ENCODE peak calls at places on chromosomes 1 and 21, in four cellular contexts. L is Calu3, M is Panc1, C is type B pancreatic cell. N is an unnamed sample.

GRCh38 chr1:57826535-57826934 is 402.7 kb upstream of the DAB1 start:
- DNase-seq in L (no peak), M (no peak), C (no peak), N (no peak)

GRCh38 chr1:22676916-22677601 is 24.0 kb downstream of the C1QB start:
- DNase-seq in L (no peak), M (no peak), C (no peak), N (no peak)

GRCh38 chr1:58585166-58585565 is 8.1 kb upstream of the TACSTD2 start:
- DNase-seq in L (no peak), M (no peak), C (no peak), N (no peak)

GRCh38 chr1:205447457-205448415 is 8.1 kb downstream of the BLACAT1 start:
- DNase-seq in L (peak), M (no peak), C (no peak), N (no peak)

GRCh38 chr1:220370041-220370700 is 97.9 kb upstream of the RAB3GAP2 start:
- DNase-seq in L (peak), M (no peak), C (no peak), N (no peak)

GRCh38 chr1:178294654-178295053 is 200.8 kb downstream of the RASAL2 start:
- DNase-seq in L (no peak), M (no peak), C (no peak), N (no peak)

GRCh38 chr1:237921290-237921689 is 30.6 kb upstream of the ZP4 start:
- DNase-seq in L (no peak), M (no peak), C (no peak), N (no peak)

GRCh38 chr1:151519667-151520066 is 8.5 kb downstream of the CGN start:
- DNase-seq in L (no peak), M (no peak), C (no peak), N (no peak)

GRCh38 chr21:38486221-38486620 is 12.1 kb downstream of the ERG start:
- DNase-seq in L (no peak), M (no peak), C (no peak), N (no peak)

GRCh38 chr21:44279621-44280260 is 5.9 kb upstream of the AIRE start:
- DNase-seq in L (no peak), M (no peak), C (no peak), N (no peak)

GRCh38 chr1:248288385-248288784 is 10.6 kb upstream of the OR2T33 start:
- DNase-seq in L (no peak), M (no peak), C (no peak), N (no peak)

GRCh38 chr21:14913576-14914146 is 151.1 kb downstream of the NRIP1 start:
- DNase-seq in L (no peak), M (no peak), C (no peak), N (no peak)

GRCh38 chr1:215744419-215744818 is 177.3 kb downstream of the KCTD3 start:
- DNase-seq in L (no peak), M (no peak), C (no peak), N (no peak)

GRCh38 chr21:17667256-17667655 is 54.6 kb upstream of the BTG3 start:
- DNase-seq in L (no peak), M (no peak), C (no peak), N (no peak)

GRCh38 chr1:234943801-234944402 is 184.7 kb downstream of the TOMM20 start:
- DNase-seq in L (no peak), M (no peak), C (no peak), N (no peak)

GRCh38 chr21:43847301-43847700 is 17.7 kb upstream of the AGPAT3 start:
- DNase-seq in L (no peak), M (no peak), C (no peak), N (no peak)

GRCh38 chr1:59316497-59317128 is 19.7 kb downstream of the FGGY start:
- DNase-seq in L (no peak), M (no peak), C (no peak), N (no peak)

GRCh38 chr1:206782448-206782847 is 10.2 kb upstream of the IL10 start:
- DNase-seq in L (no peak), M (no peak), C (no peak), N (no peak)

GRCh38 chr1:168972887-168973286 is 133.6 kb upstream of the ATP1B1 start:
- DNase-seq in L (no peak), M (no peak), C (no peak), N (no peak)

GRCh38 chr1:200888349-200888838 is 6.3 kb upstream of the INAVA start:
- DNase-seq in L (peak), M (no peak), C (no peak), N (peak)

GRCh38 chr1:215022723-215023122 is 59.8 kb upstream of the KCNK2 start:
- DNase-seq in L (no peak), M (no peak), C (no peak), N (no peak)

GRCh38 chr1:48859429-48859828 is 82.7 kb upstream of the BEND5 start:
- DNase-seq in L (no peak), M (no peak), C (no peak), N (no peak)

GRCh38 chr21:37365657-37366487 is 701 bp upstream of the DYRK1A start:
- DNase-seq in L (peak), M (no peak), C (peak), N (peak)

GRCh38 chr1:153842006-153842471 is 66.8 kb downstream of the SLC27A3 start:
- DNase-seq in L (no peak), M (no peak), C (no peak), N (no peak)

GRCh38 chr1:28235746-28236655 is at the start of gene ATP5IF1:
- DNase-seq in L (peak), M (peak), C (peak), N (peak)

GRCh38 chr1:70397013-70397412 is 14.1 kb upstream of the CTH start:
- DNase-seq in L (no peak), M (no peak), C (no peak), N (no peak)

GRCh38 chr1:99004270-99005141 is at the start of gene PLPPR5:
- DNase-seq in L (peak), M (no peak), C (peak), N (peak)

GRCh38 chr21:34700605-34701004 is 31.8 kb downstream of the CLIC6 start:
- DNase-seq in L (no peak), M (no peak), C (no peak), N (no peak)

GRCh38 chr21:45202889-45203288 is 84.8 kb downstream of the POFUT2 start:
- DNase-seq in L (no peak), M (no peak), C (no peak), N (no peak)

GRCh38 chr1:60589916-60590315 is 492.4 kb upstream of the NFIA start:
- DNase-seq in L (no peak), M (no peak), C (no peak), N (no peak)

GRCh38 chr1:32393136-32393535 is 1.1 kb downstream of the BSDC1 start:
- DNase-seq in L (no peak), M (no peak), C (no peak), N (no peak)

GRCh38 chr1:198935371-198935921 is 296.6 kb downstream of the PTPRC start:
- DNase-seq in L (peak), M (peak), C (peak), N (peak)

GRCh38 chr1:185483647-185484450 is 166.8 kb upstream of the IVNS1ABP start:
- DNase-seq in L (no peak), M (no peak), C (no peak), N (no peak)

GRCh38 chr1:162023547-162024501 is at the start of gene OLFML2B:
- DNase-seq in L (peak), M (peak), C (peak), N (peak)
- TF ChIP-seq CTCF in L (no peak), M (peak), C (peak), N (no peak)

GRCh38 chr1:103949714-103950113 is 200.0 kb downstream of the AMY1C start:
- DNase-seq in L (no peak), M (no peak), C (no peak), N (no peak)

GRCh38 chr1:103953386-103953785 is 203.7 kb downstream of the AMY1C start:
- DNase-seq in L (no peak), M (no peak), C (no peak), N (no peak)

GRCh38 chr1:103945774-103946173 is 196.1 kb downstream of the AMY1C start:
- DNase-seq in L (no peak), M (no peak), C (no peak), N (no peak)

DNA sequence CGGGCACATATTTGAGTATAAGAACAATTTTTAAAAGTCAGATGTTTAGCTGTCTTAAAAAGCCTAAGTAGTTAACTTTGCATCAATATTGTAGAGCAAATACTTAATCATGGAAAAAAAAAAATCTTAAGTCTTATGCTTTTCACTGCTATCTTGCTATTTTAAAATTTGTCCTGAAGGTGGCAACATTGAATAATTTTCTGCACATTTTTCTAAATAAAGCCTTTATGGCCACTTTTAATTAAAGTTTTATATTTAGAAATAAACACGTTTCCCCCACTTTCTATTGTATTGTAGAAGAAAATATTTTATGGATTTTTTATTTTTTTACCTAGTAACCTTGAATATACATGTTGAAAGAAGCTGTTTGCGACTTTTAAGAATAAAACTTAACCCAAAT is 198.8 kb downstream of the AMY1C start:
- DNase-seq in L (no peak), M (no peak), C (no peak), N (no peak)
- TF ChIP-seq CTCF in L (no peak), M (peak), C (peak), N (no peak)

GRCh38 chr1:3241673-3242407 is 172.8 kb downstream of the PRDM16 start:
- DNase-seq in L (no peak), M (no peak), C (no peak), N (no peak)
- TF ChIP-seq CTCF in L (no peak), M (no peak), C (no peak), N (no peak)

DNA sequence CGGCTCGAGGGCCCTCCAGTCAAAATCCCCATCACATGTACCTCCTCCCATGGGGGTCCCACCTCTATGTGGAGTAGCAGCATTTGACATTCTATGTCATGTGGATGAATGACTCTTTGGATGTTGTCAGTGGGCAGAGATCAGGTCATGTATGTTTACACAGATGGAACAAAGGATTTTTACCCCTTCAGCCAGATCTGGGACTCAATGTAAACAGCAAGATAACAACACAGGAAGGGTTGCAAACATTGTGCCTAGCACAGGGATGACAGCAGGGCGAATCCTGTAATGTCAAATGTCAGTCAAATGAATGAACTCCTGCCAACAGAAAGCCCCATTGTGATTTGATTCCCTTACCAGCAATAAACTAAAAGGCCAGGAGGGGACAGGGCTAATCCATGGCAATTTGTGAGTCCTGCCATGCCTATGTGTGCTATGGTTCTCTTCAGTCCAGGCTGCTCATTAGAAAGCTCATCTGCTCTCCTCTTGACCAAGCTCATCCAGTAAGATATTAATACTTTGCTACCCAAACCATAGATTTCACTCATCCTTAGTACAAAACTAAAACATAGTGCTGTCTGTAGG is 60.3 kb downstream of the PGBD5 start:
- DNase-seq in L (no peak), M (no peak), C (no peak), N (no peak)
- TF ChIP-seq CTCF in L (peak), M (no peak), C (peak), N (no peak)